ENCODE peak calls at places on chromosomes 2 and 18, in ten cellular contexts. B is right lobe of liver, X is HCT116, R is ovary, P is adrenal gland, D is stomach, I is GM12878, H is body of pancreas, M is transverse colon, F is A549. J is an unnamed sample.

GRCh38 chr2:109322111-109322510 is 193.1 kb downstream of the SH3RF3 start:
- DNase-seq in I (no peak), B (peak), H (peak), M (peak), X (no peak), D (peak), R (peak), F (no peak), P (peak), J (peak)

GRCh38 chr2:8517850-8518480 is 163.9 kb upstream of the ID2 start:
- DNase-seq in D (no peak), P (no peak), I (no peak), F (no peak), M (no peak), X (no peak), B (no peak), R (no peak), H (no peak), J (no peak)

GRCh38 chr18:448116-448515 is 52.4 kb downstream of the COLEC12 start:
- DNase-seq in R (no peak), M (no peak), X (no peak), D (no peak), F (no peak), H (no peak), B (no peak), P (no peak), I (no peak), J (no peak)

GRCh38 chr2:45119038-45119437 is 109.8 kb upstream of the SIX2 start:
- DNase-seq in P (no peak), M (no peak), X (no peak), R (no peak), I (no peak), D (no peak), F (peak), H (no peak), B (no peak), J (no peak)

GRCh38 chr2:19131871-19132270 is 226.6 kb downstream of the OSR1 start:
- DNase-seq in X (no peak), F (no peak), P (no peak), H (no peak), B (no peak), I (no peak), R (no peak), D (no peak), M (no peak), J (no peak)

GRCh38 chr2:27016801-27017325 is 15.9 kb upstream of the TMEM214 start:
- DNase-seq in I (no peak), B (peak), M (peak), H (peak), D (peak), F (peak), X (peak), R (peak), P (peak), J (peak)

GRCh38 chr2:144629937-144630336 is 110.0 kb upstream of the ZEB2 start:
- DNase-seq in P (no peak), B (no peak), H (no peak), M (no peak), D (no peak), R (no peak), X (no peak), F (no peak), I (no peak), J (no peak)

GRCh38 chr2:71277536-71278103 is 50.7 kb upstream of the PAIP2B start:
- DNase-seq in I (no peak), H (peak), X (peak), D (no peak), P (peak), F (peak), M (peak), B (peak), R (peak), J (peak)

GRCh38 chr18:58831610-58832009 is 33.1 kb upstream of the ZNF532 start:
- DNase-seq in R (no peak), I (no peak), M (no peak), H (no peak), D (no peak), B (no peak), P (no peak), X (no peak), F (no peak), J (no peak)

GRCh38 chr2:46213906-46214305 is 83.3 kb upstream of the EPAS1 start:
- DNase-seq in R (no peak), F (no peak), M (no peak), D (no peak), X (no peak), P (no peak), H (no peak), B (no peak), I (no peak), J (no peak)

GRCh38 chr2:197264332-197264731 is 46.2 kb downstream of the ANKRD44 start:
- DNase-seq in X (no peak), B (no peak), R (no peak), D (no peak), P (no peak), H (no peak), M (no peak), F (no peak), I (no peak), J (no peak)

GRCh38 chr2:53575606-53576360 is 191.8 kb upstream of the CHAC2 start:
- DNase-seq in R (peak), P (no peak), I (no peak), H (no peak), X (no peak), B (no peak), M (no peak), D (no peak), F (no peak), J (peak)

GRCh38 chr18:79737426-79737825 is 57.8 kb downstream of the CTDP1 start:
- DNase-seq in R (peak), F (no peak), M (no peak), B (no peak), H (no peak), P (no peak), I (no peak), D (no peak), X (no peak), J (no peak)

GRCh38 chr2:113167115-113167932 is 6.4 kb upstream of the PSD4 start:
- DNase-seq in H (peak), D (peak), B (peak), I (no peak), F (no peak), M (peak), R (no peak), X (no peak), P (peak), J (peak)

GRCh38 chr2:671787-672605 is 5.2 kb downstream of the TMEM18 start:
- DNase-seq in X (no peak), M (no peak), H (no peak), D (no peak), R (no peak), I (no peak), P (no peak), F (no peak), B (no peak), J (no peak)

GRCh38 chr2:8882094-8882493 is 44.7 kb upstream of the KIDINS220 start:
- DNase-seq in I (no peak), H (no peak), B (no peak), F (peak), X (peak), R (no peak), P (no peak), D (no peak), M (peak), J (no peak)

GRCh38 chr18:25896178-25896780 is 194.1 kb downstream of the SS18 start:
- DNase-seq in H (no peak), M (peak), I (no peak), R (peak), X (peak), F (peak), D (no peak), P (peak), B (no peak), J (peak)

GRCh38 chr2:205563646-205564045 is 118.7 kb upstream of the NRP2 start:
- DNase-seq in D (no peak), R (no peak), M (peak), P (peak), F (peak), I (no peak), X (peak), B (peak), H (no peak), J (peak)

GRCh38 chr2:54597153-54597827 is 126.2 kb upstream of the EML6 start:
- DNase-seq in B (peak), H (peak), F (no peak), D (peak), M (peak), X (no peak), I (no peak), P (peak), R (peak), J (peak)

GRCh38 chr18:43034683-43035500 is 80.6 kb downstream of the RIT2 start:
- DNase-seq in I (no peak), P (no peak), R (no peak), B (no peak), M (no peak), D (no peak), X (no peak), F (no peak), H (no peak), J (no peak)

GRCh38 chr2:9984217-9984739 is 32.8 kb downstream of the GRHL1 start:
- DNase-seq in X (peak), D (no peak), H (no peak), F (peak), R (peak), I (peak), M (no peak), B (no peak), P (peak), J (no peak)

GRCh38 chr2:10039658-10040410 is 3.5 kb upstream of the KLF11 start:
- DNase-seq in P (peak), F (no peak), H (peak), R (no peak), M (peak), B (no peak), I (no peak), X (no peak), D (peak), J (no peak)

DNA sequence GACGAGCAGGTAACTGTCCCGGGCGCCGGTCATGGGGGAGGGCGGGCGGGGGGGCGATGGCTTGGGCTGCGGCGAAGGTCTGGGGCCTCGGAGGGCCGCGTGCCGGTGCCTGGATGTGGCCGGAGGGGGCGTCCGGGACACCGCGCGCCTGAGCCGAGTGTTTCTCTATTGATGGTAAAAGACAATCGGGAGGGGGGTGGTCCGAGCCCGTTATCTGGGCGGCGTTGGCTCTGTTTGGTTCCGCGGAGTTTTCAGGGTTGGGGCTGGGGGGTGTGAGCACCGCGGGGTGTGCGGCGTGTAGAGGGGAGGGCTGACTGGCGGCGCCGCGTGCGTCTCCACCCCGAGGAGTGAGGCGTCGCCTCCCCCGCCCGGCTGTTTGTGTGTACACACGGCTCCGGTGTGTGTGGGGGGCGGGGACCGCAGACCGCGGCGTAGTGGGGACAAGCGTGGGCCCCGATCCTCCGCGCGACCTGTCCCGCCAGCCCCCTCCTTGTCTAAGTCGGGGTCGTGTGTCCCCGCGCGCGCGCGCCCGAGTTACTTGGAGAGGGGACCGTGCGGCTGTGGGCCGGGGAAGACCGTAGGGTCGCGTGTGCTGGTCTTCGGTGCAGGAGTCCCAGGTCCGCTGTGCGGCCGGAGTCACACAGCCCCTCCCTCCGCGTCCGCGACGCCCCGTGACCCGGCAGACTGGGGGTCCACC is 1.6 kb downstream of the CTIF start:
- DNase-seq in D (peak), R (peak), H (peak), I (no peak), B (peak), M (peak), F (peak), P (peak), X (no peak), J (peak)
- TF ChIP-seq POLR2A in D (no peak), R (no peak), H (no peak), I (no peak), B (no peak), M (no peak), F (no peak), P (no peak), X (no peak), J (no peak)

DNA sequence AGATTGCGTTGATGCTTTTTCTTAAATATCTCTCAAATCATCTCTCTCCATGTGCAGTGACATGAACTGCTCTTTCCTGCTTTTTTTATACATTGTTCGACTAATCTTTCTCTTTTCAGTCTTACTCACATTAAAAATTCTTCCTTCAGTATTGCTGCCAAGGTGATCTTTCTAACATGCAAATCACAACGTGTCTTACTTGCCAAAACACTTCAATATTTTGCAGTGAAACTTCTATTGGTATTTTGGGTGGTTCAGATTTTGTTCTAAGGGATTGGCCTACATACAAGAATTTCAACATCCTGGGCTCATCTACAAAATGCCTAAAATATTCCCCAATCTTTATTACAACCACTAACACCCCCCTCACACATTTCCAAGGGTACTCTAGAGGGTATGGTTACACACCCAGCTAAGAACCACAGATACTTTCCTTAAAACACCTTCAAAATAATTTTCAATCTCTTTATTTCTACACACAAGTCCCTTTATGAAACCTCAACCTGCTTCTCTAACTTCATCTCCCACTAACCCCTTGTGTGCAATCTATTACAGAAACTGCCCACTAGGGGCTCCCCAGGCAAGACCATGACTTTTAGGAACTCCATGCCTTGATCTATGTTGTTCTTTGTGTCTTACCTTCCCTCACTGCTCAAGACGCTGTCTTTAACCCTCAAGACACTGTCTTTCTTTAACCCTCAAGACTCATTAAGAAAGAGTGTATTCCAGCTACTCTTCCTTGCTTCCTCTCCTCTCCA is 50.9 kb downstream of the COL3A1 start:
- DNase-seq in I (no peak), F (peak), M (no peak), R (no peak), B (no peak), H (no peak), D (no peak), X (peak), P (no peak), J (no peak)
- TF ChIP-seq CTCF in I (peak), F (peak), M (peak), R (no peak), B (no peak), H (no peak), D (no peak), X (peak), P (no peak), J (peak)

GRCh38 chr18:55381277-55381676 is 206.7 kb downstream of the TCF4 start:
- DNase-seq in P (no peak), F (no peak), M (no peak), B (no peak), H (no peak), R (no peak), I (no peak), X (no peak), D (no peak), J (no peak)

GRCh38 chr18:55384115-55384514 is 203.9 kb downstream of the TCF4 start:
- DNase-seq in D (no peak), H (no peak), P (no peak), F (no peak), I (no peak), B (no peak), M (no peak), R (no peak), X (no peak), J (no peak)

GRCh38 chr18:55382277-55382805 is 205.7 kb downstream of the TCF4 start:
- DNase-seq in F (no peak), B (no peak), P (no peak), R (no peak), I (no peak), M (no peak), X (no peak), H (no peak), D (no peak), J (no peak)

GRCh38 chr18:55384551-55385275 is 203.3 kb downstream of the TCF4 start:
- DNase-seq in F (peak), M (peak), R (peak), D (no peak), I (no peak), X (no peak), B (no peak), H (no peak), P (peak), J (peak)

GRCh38 chr18:55380574-55380973 is 207.4 kb downstream of the TCF4 start:
- DNase-seq in D (no peak), F (no peak), P (no peak), I (no peak), R (no peak), B (no peak), H (no peak), M (no peak), X (no peak), J (no peak)
- TF ChIP-seq POLR2A in D (no peak), F (no peak), P (no peak), I (no peak), R (no peak), B (no peak), H (no peak), M (no peak), X (no peak), J (no peak)

GRCh38 chr2:168114619-168115018 is 132.8 kb downstream of the STK39 start:
- DNase-seq in I (no peak), D (no peak), F (no peak), R (no peak), P (no peak), B (no peak), X (no peak), M (no peak), H (no peak), J (peak)

GRCh38 chr2:168118733-168119518 is 128.5 kb downstream of the STK39 start:
- DNase-seq in B (no peak), M (no peak), D (no peak), H (peak), X (peak), F (peak), R (peak), I (no peak), P (peak), J (peak)

GRCh38 chr2:168116448-168116847 is 130.9 kb downstream of the STK39 start:
- DNase-seq in X (no peak), F (no peak), P (no peak), B (no peak), M (no peak), R (no peak), H (no peak), D (no peak), I (no peak), J (peak)

GRCh38 chr2:168119519-168120141 is 127.8 kb downstream of the STK39 start:
- DNase-seq in P (peak), X (peak), F (peak), R (no peak), D (no peak), H (peak), I (no peak), B (no peak), M (no peak), J (peak)

DNA sequence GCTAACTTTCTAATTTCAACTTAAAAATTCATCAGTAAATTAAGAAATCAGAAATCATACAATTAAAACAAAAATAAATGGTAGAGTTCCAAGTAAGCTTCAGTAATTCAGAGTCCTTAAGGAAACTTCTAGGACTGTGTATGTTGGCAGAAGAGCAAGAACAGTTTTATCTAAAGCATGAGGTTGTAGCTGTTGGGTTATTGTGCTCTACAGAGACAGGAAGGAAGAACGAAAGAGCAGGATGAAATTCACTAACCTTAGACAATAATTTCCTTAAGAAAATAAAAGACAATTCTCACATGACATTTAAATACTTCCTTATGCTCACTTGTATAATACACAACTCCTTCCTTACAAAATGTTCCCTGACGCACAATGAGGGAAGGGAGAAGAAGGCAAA is 133.4 kb downstream of the STK39 start:
- DNase-seq in D (no peak), X (no peak), F (no peak), M (no peak), H (no peak), I (no peak), P (no peak), R (no peak), B (no peak), J (no peak)
- TF ChIP-seq CTCF in D (no peak), X (no peak), F (no peak), M (no peak), H (no peak), I (no peak), P (no peak), R (no peak), B (no peak), J (no peak)

DNA sequence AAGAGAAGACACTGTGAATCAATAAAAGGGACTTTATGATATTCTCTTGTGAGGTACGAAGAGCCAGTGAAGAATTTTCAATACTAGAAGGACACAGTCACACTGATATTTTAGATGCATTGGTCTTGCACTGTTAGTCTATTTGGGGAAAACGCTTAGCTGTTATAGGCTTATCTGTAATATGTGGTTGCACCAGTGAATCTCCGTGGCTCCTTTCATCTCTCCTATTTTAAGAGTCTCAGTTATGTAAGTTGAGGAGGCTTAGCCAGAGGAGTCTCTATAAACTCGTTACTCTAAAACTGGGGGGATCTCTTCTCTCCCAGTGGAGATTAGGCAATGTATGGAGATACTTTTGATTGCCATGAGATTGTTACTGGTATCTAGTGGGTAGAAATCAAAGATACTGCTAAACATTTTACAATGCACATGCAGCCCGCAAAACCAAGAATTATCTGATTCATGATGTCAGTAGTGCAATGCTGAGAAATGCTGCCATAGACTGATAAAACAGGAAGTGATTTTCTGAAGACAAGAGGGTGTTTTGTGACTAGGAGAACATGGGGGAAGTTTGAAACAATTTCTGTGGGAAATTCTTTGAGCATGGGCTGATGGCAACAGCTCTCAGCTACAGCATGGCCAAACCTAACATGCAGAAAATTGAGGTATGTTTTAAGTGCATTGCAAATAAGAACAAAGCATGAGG is 339.1 kb downstream of the SOX11 start:
- DNase-seq in B (no peak), M (no peak), P (no peak), F (no peak), D (no peak), X (no peak), H (no peak), R (no peak), I (no peak), J (no peak)
- TF ChIP-seq POLR2A in B (no peak), M (no peak), P (no peak), F (no peak), D (no peak), X (no peak), H (no peak), R (no peak), I (no peak), J (no peak)

GRCh38 chr18:46393230-46393629 is 263.8 kb downstream of the LOXHD1 start:
- DNase-seq in B (no peak), D (no peak), X (no peak), P (no peak), M (no peak), F (no peak), H (no peak), I (no peak), R (no peak), J (no peak)
- TF ChIP-seq CTCF in B (no peak), D (no peak), X (peak), P (no peak), M (no peak), F (no peak), H (no peak), I (peak), R (no peak), J (no peak)

DNA sequence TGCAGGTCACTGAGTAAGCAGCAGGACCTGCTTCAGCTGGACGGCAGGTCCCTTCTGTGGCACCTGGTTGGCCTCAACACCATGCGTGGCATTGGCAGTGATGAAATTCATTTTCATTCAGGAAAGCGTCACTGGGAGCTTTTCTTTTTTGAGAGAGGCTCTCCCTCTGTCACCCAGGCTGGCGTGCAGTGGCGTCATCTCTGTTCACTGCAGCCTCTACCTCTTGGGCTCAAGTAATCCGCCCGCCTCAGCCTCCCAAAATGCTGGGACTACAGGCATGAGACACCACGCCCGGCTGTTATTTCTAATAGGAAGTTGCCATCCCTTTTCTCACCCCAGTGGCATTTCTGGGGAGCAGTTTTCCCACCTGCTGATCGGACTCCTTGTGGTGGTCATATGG is 39.3 kb downstream of the NCK2 start:
- DNase-seq in B (no peak), I (no peak), F (no peak), M (no peak), H (no peak), P (no peak), D (no peak), R (no peak), X (no peak), J (no peak)
- TF ChIP-seq POLR2A in B (no peak), I (no peak), F (no peak), M (no peak), H (no peak), P (no peak), D (no peak), R (no peak), X (no peak), J (no peak)

J was measured in testis.